ENCODE peak calls at places on chromosomes 12 and 14, in ten cellular contexts. X is A549; Y is HFFc6; D is tibial artery; K is cerebellum; J is NCI-H460; V is WTC11; T is myocyte; E is hepatic stellate cell; R is stimulated activated CD8-positive, alpha-beta memory T cell treated with anti-CD3 and anti-CD28 coated beads, Interleukin-2, amount 100 ng/mL, for 1 hour. G is an unnamed sample.

GRCh38 chr14:37246427-37246829 is 48.7 kb downstream of the MIPOL1 start:
- DNase-seq in X (peak), D (no peak), K (peak), J (peak), T (peak), E (peak), V (no peak), Y (peak), R (no peak), G (no peak)

GRCh38 chr14:34059925-34060746 is 109.3 kb upstream of the EGLN3 start:
- DNase-seq in X (peak), J (peak), D (peak), R (no peak), V (peak), Y (peak), E (peak), T (peak), K (peak), G (peak)

GRCh38 chr14:57833304-57833703 is 32.6 kb downstream of the SLC35F4 start:
- DNase-seq in K (peak), X (peak), J (no peak), D (peak), Y (peak), E (no peak), T (peak), R (no peak), V (no peak), G (no peak)

GRCh38 chr12:51752490-51752889 is 96.0 kb downstream of the FIGNL2 start:
- DNase-seq in J (peak), Y (peak), X (peak), V (no peak), D (no peak), K (peak), E (peak), T (peak), R (no peak), G (no peak)

GRCh38 chr12:49098703-49099102 is 4.1 kb upstream of the DHH start:
- DNase-seq in T (no peak), R (no peak), V (no peak), K (no peak), E (no peak), D (no peak), Y (no peak), J (no peak), X (no peak), G (no peak)

GRCh38 chr14:70981005-70981952 is 74.0 kb downstream of the PCNX1 start:
- DNase-seq in Y (no peak), T (no peak), K (no peak), V (no peak), E (no peak), R (no peak), J (no peak), D (no peak), X (no peak), G (no peak)

GRCh38 chr12:7304456-7304855 is 584 bp downstream of the ACSM4 start:
- DNase-seq in J (no peak), X (no peak), T (no peak), R (no peak), V (no peak), Y (no peak), E (no peak), K (no peak), D (no peak), G (no peak)

GRCh38 chr12:89373772-89374572 is 21.7 kb upstream of the DUSP6 start:
- DNase-seq in D (no peak), R (no peak), J (no peak), X (no peak), V (no peak), Y (peak), K (no peak), T (peak), E (peak), G (no peak)

GRCh38 chr12:64004639-64005038 is 160.1 kb downstream of the SRGAP1 start:
- DNase-seq in E (no peak), D (no peak), J (no peak), Y (peak), T (no peak), R (no peak), V (no peak), X (no peak), K (no peak), G (no peak)

GRCh38 chr12:40566246-40566645 is 126.0 kb upstream of the CNTN1 start:
- DNase-seq in X (peak), J (peak), D (no peak), R (no peak), T (no peak), E (no peak), V (no peak), Y (no peak), K (no peak), G (no peak)

GRCh38 chr12:47268501-47269459 is 189.0 kb upstream of the AMIGO2 start:
- DNase-seq in Y (no peak), E (no peak), K (no peak), V (no peak), T (no peak), X (no peak), J (no peak), R (no peak), D (no peak), G (no peak)

GRCh38 chr14:104582005-104582404 is 2.4 kb downstream of the C14orf180 start:
- DNase-seq in K (no peak), Y (no peak), D (peak), T (no peak), X (no peak), V (no peak), R (no peak), J (no peak), E (no peak), G (no peak)

GRCh38 chr12:106493531-106493930 is 89.3 kb upstream of the RFX4 start:
- DNase-seq in E (no peak), R (no peak), V (no peak), K (no peak), D (no peak), T (no peak), X (no peak), J (no peak), Y (no peak), G (no peak)

GRCh38 chr12:11510671-11511070 is 115.3 kb upstream of the PRB2 start:
- DNase-seq in J (no peak), X (no peak), V (no peak), T (no peak), E (no peak), Y (no peak), K (no peak), R (no peak), D (no peak), G (no peak)

GRCh38 chr12:666766-667308 is 3.6 kb upstream of the NINJ2 start:
- DNase-seq in Y (peak), K (no peak), E (no peak), V (no peak), D (no peak), J (no peak), T (peak), X (no peak), R (no peak), G (no peak)

GRCh38 chr14:23548351-23549318 is 2.9 kb downstream of the ZFHX2 start:
- DNase-seq in K (peak), D (no peak), Y (peak), R (no peak), X (no peak), E (no peak), T (no peak), V (peak), J (no peak), G (no peak)

GRCh38 chr14:61544448-61545202 is 150.7 kb upstream of the HIF1A start:
- DNase-seq in J (no peak), X (no peak), R (no peak), K (no peak), D (no peak), Y (no peak), V (no peak), E (no peak), T (no peak), G (no peak)

G was measured in suprapubic skin.